ENCODE peak calls at places on chromosome 6, in four cellular contexts. B, A, C and R are unnamed samples.

GRCh38 chr6:45586216-45587171 is 208.8 kb upstream of the SUPT3H start:
- DNase-seq in B (peak; percentile 66), A (no peak), C (no peak), R (no peak)

GRCh38 chr6:122284848-122285247 is 114.6 kb upstream of the HSF2 start:
- DNase-seq in B (no peak), A (no peak), C (no peak), R (no peak)

GRCh38 chr6:151681426-151682059 is 125.9 kb upstream of the ESR1 start:
- DNase-seq in B (no peak), A (peak; percentile 75), C (no peak), R (no peak)

GRCh38 chr6:145632971-145633370 is 102.3 kb downstream of the EPM2A start:
- DNase-seq in B (no peak), A (no peak), C (no peak), R (no peak)

GRCh38 chr6:41939091-41939847 is 2.3 kb downstream of the CCND3 start:
- DNase-seq in B (no peak), A (peak; percentile 44), C (peak; percentile 29), R (peak; percentile 61)

GRCh38 chr6:81875776-81876293 is 123.4 kb upstream of the TENT5A start:
- DNase-seq in B (no peak), A (no peak), C (no peak), R (no peak)

GRCh38 chr6:11386323-11386722 is 151.2 kb upstream of the TMEM170B start:
- DNase-seq in B (no peak), A (no peak), C (no peak), R (no peak)

GRCh38 chr6:157380458-157380778 is 572 bp upstream of the ZDHHC14 start:
- DNase-seq in B (no peak), A (no peak), C (peak; percentile 29), R (no peak)

GRCh38 chr6:26532699-26533523 is 5.3 kb upstream of the HMGN4 start:
- DNase-seq in B (peak; percentile 93), A (peak; percentile 71), C (peak; percentile 93), R (peak; percentile 95)

GRCh38 chr6:131789219-131789618 is 18.6 kb upstream of the ENPP1 start:
- DNase-seq in B (no peak), A (no peak), C (no peak), R (no peak)

GRCh38 chr6:127367023-127367375 is 23.6 kb upstream of the ECHDC1 start:
- DNase-seq in B (no peak), A (no peak), C (no peak), R (no peak)

GRCh38 chr6:69019832-69020231 is 384.8 kb downstream of the ADGRB3 start:
- DNase-seq in B (no peak), A (no peak), C (no peak), R (no peak)

GRCh38 chr6:110341671-110342304 is 16.4 kb downstream of the METTL24 start:
- DNase-seq in B (no peak), A (no peak), C (no peak), R (no peak)

GRCh38 chr6:5634525-5634924 is 372.2 kb downstream of the NRN1 start:
- DNase-seq in B (no peak), A (peak; percentile 11), C (no peak), R (no peak)

GRCh38 chr6:100116409-100117194 is 122.6 kb upstream of the MCHR2 start:
- DNase-seq in B (no peak), A (peak; percentile 67), C (peak; percentile 62), R (peak; percentile 25)

GRCh38 chr6:148846778-148847761 is 100.2 kb downstream of the UST start:
- DNase-seq in B (no peak), A (no peak), C (no peak), R (peak; percentile 26)

GRCh38 chr6:150881911-150882481 is 16.5 kb downstream of the MTHFD1L start:
- DNase-seq in B (no peak), A (peak; percentile 68), C (peak; percentile 66), R (peak; percentile 93)

GRCh38 chr6:7418238-7418905 is 28.8 kb downstream of the RIOK1 start:
- DNase-seq in B (no peak), A (no peak), C (no peak), R (no peak)

GRCh38 chr6:52548353-52548713 is 28.5 kb downstream of the TRAM2 start:
- DNase-seq in B (no peak), A (no peak), C (no peak), R (no peak)

GRCh38 chr6:33613146-33613793 is 7.9 kb upstream of the ITPR3 start:
- DNase-seq in B (no peak), A (peak; percentile 62), C (no peak), R (no peak)

GRCh38 chr6:24004062-24004461 is 122.0 kb upstream of the NRSN1 start:
- DNase-seq in B (no peak), A (peak; percentile 6), C (no peak), R (no peak)

GRCh38 chr6:28597217-28597835 is 71.6 kb downstream of the GPX5 start:
- DNase-seq in B (no peak), A (no peak), C (no peak), R (no peak)